ENCODE peak calls at places on chromosomes 1 and 21, in nine cellular contexts. B is hepatocyte, N is nephron progenitor cell, O is B cell, Q is fibroblast of mammary gland, Y is HCT116, I is mucosa of descending colon, U is sigmoid colon, V is AG04450. W is an unnamed sample.

GRCh38 chr1:237789619-237790018 is 101.1 kb downstream of the ZP4 start:
- DNase-seq in B (peak; percentile 13), N (no peak), O (no peak), Q (no peak), Y (no peak), I (no peak), U (no peak), V (no peak), W (no peak)

GRCh38 chr1:24952413-24952841 is 22.4 kb upstream of the RUNX3 start:
- DNase-seq in B (no peak), N (no peak), O (no peak), Q (no peak), Y (no peak), I (no peak), U (no peak), V (no peak), W (peak; percentile 75)

GRCh38 chr1:223403184-223403815 is 10.1 kb downstream of the CCDC185 start:
- DNase-seq in B (no peak), N (no peak), O (no peak), Q (peak; percentile 48), Y (no peak), I (no peak), U (no peak), V (no peak), W (no peak)

GRCh38 chr1:110672001-110672752 is 2.6 kb downstream of the KCNA3 start:
- DNase-seq in B (no peak), N (no peak), O (peak; percentile 25), Q (peak; percentile 31), Y (no peak), I (peak; percentile 45), U (no peak), V (no peak), W (peak; percentile 83)

GRCh38 chr1:67489643-67490042 is 59.4 kb upstream of the SERBP1 start:
- DNase-seq in B (peak; percentile 40), N (no peak), O (peak; percentile 31), Q (peak; percentile 16), Y (peak; percentile 13), I (no peak), U (no peak), V (no peak), W (peak; percentile 37)

GRCh38 chr21:44303490-44303981 is 3.7 kb downstream of the PFKL start:
- DNase-seq in B (peak; percentile 84), N (no peak), O (no peak), Q (no peak), Y (no peak), I (peak; percentile 84), U (no peak), V (no peak), W (no peak)

GRCh38 chr21:31459457-31459856 is 115.4 kb upstream of the TIAM1 start:
- DNase-seq in B (no peak), N (no peak), O (no peak), Q (no peak), Y (peak; percentile 27), I (no peak), U (no peak), V (no peak), W (no peak)

GRCh38 chr1:196144588-196144987 is 463.7 kb downstream of the KCNT2 start:
- DNase-seq in B (no peak), N (no peak), O (no peak), Q (no peak), Y (no peak), I (no peak), U (no peak), V (no peak), W (no peak)

GRCh38 chr1:17520041-17520440 is 19.5 kb upstream of the ARHGEF10L start:
- DNase-seq in B (peak; percentile 44), N (no peak), O (no peak), Q (no peak), Y (peak; percentile 80), I (peak; percentile 84), U (no peak), V (no peak), W (no peak)

GRCh38 chr21:42009831-42010506 is at the start of gene ZBTB21:
- DNase-seq in B (peak; percentile 99), N (peak; percentile 99), O (peak; percentile 96), Q (peak; percentile 96), Y (peak; percentile 95), I (peak; percentile 98), U (peak; percentile 99), V (peak; percentile 96), W (peak; percentile 98)

GRCh38 chr21:42006765-42007164 is 3.4 kb downstream of the ZBTB21 start:
- DNase-seq in B (no peak), N (no peak), O (no peak), Q (peak; percentile 34), Y (no peak), I (no peak), U (no peak), V (no peak), W (no peak)

GRCh38 chr21:42007541-42007940 is 2.6 kb downstream of the ZBTB21 start:
- DNase-seq in B (no peak), N (no peak), O (no peak), Q (no peak), Y (no peak), I (no peak), U (no peak), V (no peak), W (no peak)

GRCh38 chr21:42010507-42011493 is 640 bp upstream of the ZBTB21 start:
- DNase-seq in B (peak; percentile 58), N (peak; percentile 50), O (peak; percentile 61), Q (no peak), Y (no peak), I (peak; percentile 47), U (no peak), V (no peak), W (peak; percentile 27)

GRCh38 chr21:42009018-42009830 is 936 bp downstream of the ZBTB21 start:
- DNase-seq in B (peak; percentile 80), N (peak; percentile 61), O (peak; percentile 59), Q (peak; percentile 71), Y (no peak), I (peak; percentile 62), U (peak; percentile 81), V (no peak), W (peak; percentile 66)
- TF ChIP-seq CTCF in B (peak; percentile 40), N (no peak), O (peak; percentile 30), Q (no peak), Y (no peak), I (no peak), U (no peak), V (peak; percentile 27), W (no peak)

GRCh38 chr1:207828485-207829158 is 76.8 kb downstream of the CD46 start:
- DNase-seq in B (peak; percentile 79), N (peak; percentile 52), O (no peak), Q (peak; percentile 91), Y (peak; percentile 73), I (peak; percentile 89), U (peak; percentile 91), V (peak; percentile 64), W (peak; percentile 73)
- TF ChIP-seq CTCF in B (peak; percentile 71), N (peak; percentile 70), O (peak; percentile 85), Q (peak; percentile 98), Y (peak; percentile 85), I (peak; percentile 78), U (peak; percentile 86), V (peak; percentile 84), W (peak; percentile 71)

GRCh38 chr1:150695561-150695960 is 1.4 kb downstream of the GOLPH3L start:
- DNase-seq in B (no peak), N (no peak), O (no peak), Q (peak; percentile 10), Y (no peak), I (no peak), U (no peak), V (no peak), W (no peak)

GRCh38 chr1:150696151-150696550 is 803 bp downstream of the GOLPH3L start:
- DNase-seq in B (no peak), N (no peak), O (no peak), Q (no peak), Y (no peak), I (no peak), U (no peak), V (no peak), W (no peak)

GRCh38 chr1:150696590-150696989 is 364 bp downstream of the GOLPH3L start:
- DNase-seq in B (peak; percentile 4), N (no peak), O (no peak), Q (no peak), Y (no peak), I (no peak), U (no peak), V (no peak), W (no peak)

GRCh38 chr1:150692720-150693119 is 4.2 kb downstream of the GOLPH3L start:
- DNase-seq in B (no peak), N (no peak), O (no peak), Q (no peak), Y (no peak), I (no peak), U (no peak), V (no peak), W (no peak)

DNA sequence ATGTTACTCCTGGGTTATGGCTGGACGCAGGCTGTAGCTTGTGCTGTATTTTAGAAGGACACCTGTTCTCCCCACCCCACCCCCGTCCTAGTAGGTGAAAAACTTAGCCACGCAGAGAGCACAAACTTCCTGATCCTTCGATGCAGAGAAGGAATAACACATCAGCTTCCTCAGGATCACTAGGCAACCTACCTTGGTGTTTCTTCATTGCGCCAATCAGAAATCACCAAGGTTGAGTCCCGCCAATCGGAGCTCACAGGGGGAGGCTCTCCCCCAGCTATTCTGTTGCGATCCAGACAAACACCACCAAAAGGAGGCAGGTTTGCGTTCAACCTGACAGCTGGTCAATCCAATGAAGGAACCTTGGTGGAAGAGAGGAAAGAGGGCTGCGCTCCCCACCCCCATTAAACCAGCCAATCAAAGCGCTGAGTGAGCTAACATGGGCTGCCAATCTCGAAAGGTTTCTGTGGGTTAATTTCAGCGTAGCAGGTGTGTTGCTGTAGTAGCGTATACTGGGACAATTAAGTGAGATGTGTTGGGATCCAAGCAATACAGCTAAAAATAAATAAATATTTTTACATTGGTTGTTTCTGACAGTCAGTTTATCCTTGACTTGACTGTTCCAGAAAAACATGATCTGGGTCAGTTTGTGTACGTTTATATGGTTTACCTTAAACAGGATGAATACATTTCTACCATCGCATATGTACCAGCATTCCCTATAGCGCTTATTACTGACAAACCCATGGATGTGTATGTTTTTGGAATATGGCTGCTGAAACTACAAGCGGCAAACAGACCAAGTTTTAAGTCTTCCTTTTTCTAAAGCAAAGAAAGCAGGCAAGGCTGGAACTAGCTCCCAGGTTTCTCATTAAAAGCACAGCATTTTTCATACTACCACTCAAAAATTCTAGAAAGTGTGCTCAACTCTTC is at the start of gene GOLPH3L:
- DNase-seq in B (peak; percentile 95), N (peak; percentile 83), O (peak; percentile 74), Q (peak; percentile 98), Y (peak; percentile 99), I (peak; percentile 95), U (peak; percentile 98), V (peak; percentile 94), W (peak; percentile 96)
- TF ChIP-seq CTCF in B (no peak), N (no peak), O (no peak), Q (peak; percentile 18), Y (no peak), I (no peak), U (no peak), V (peak; percentile 30), W (no peak)

DNA sequence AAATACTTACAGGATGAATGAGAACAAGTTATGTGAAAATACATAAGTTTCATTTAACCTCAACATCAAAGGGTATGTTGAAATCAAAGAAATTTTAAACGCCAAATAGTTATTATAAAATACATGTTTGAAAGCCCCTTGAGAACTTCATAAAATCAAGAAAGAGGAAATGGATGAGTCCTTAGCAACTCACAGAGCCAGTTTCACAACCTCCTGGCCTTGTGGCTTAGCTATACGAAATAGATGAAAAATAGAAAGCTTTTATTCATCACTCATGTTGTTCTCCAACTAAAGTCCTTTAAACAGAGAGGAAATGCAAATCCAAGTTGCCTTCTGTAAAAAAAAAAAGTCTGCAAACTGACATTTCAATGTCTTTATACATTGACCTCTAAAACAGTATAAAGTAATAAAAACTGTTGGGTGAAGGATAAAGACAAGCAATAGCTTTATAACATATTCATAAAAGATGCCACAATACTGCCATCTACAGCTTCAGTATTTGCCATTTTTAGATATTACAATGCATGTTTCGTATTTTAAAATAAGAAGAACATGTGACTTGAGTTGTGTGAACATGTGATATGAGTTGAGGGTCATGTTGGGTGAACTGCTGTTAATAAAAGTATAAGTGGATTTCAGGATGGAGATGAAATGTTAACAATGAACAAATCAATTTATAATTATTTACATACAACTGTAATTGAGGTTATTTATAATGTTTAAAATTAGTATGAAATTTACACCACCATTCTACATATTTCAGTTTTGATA is 847.7 kb downstream of the MRPL39 start:
- DNase-seq in B (no peak), N (no peak), O (no peak), Q (no peak), Y (no peak), I (no peak), U (no peak), V (no peak), W (no peak)
- TF ChIP-seq CTCF in B (no peak), N (no peak), O (no peak), Q (no peak), Y (no peak), I (no peak), U (no peak), V (no peak), W (no peak)

W was measured in activated CD8-positive, alpha-beta T cell treated with anti-CD3 and anti-CD28 coated beads for 36 hours.